ENCODE peak calls at places on chromosomes 2 and 18, in five cellular contexts. B, C, Z, H and U are unnamed samples. For H3K4me1, the result is how much of the 10 kb centered on the place peaks cover.

GRCh38 chr2:8197101-8197500 is 484.8 kb upstream of the ID2 start:
- DNase-seq in B (no peak), H (no peak), Z (no peak), C (no peak), U (no peak)

GRCh38 chr2:10864888-10865551 is 46.7 kb upstream of the KCNF1 start:
- DNase-seq in H (peak), Z (no peak), B (no peak), C (no peak), U (no peak)

GRCh38 chr18:57376503-57376902 is 24.1 kb downstream of the ST8SIA3 start:
- DNase-seq in B (no peak), C (no peak), H (no peak), Z (no peak), U (no peak)

GRCh38 chr2:191051825-191052778 is 38.1 kb upstream of the STAT1 start:
- DNase-seq in C (no peak), H (no peak), B (no peak), Z (peak), U (no peak)

GRCh38 chr2:101609434-101609833 is 88.1 kb upstream of the MAP4K4 start:
- DNase-seq in Z (no peak), H (no peak), B (no peak), C (no peak), U (no peak)

GRCh38 chr18:68298340-68298739 is 416.6 kb downstream of the TMX3 start:
- DNase-seq in B (no peak), H (no peak), Z (no peak), C (no peak), U (no peak)

GRCh38 chr2:150610670-150611279 is 123.3 kb upstream of the RND3 start:
- DNase-seq in Z (peak), C (no peak), H (no peak), B (no peak), U (no peak)

GRCh38 chr2:103960126-103960508 is 893.8 kb upstream of the POU3F3 start:
- DNase-seq in Z (no peak), H (no peak), C (no peak), B (no peak), U (no peak)

GRCh38 chr18:70195852-70196434 is 9.5 kb downstream of the RTTN start:
- DNase-seq in C (no peak), H (peak), B (no peak), Z (peak), U (peak)

GRCh38 chr2:149492923-149493322 is 94.7 kb downstream of the MMADHC start:
- DNase-seq in Z (no peak), C (no peak), H (no peak), B (no peak), U (no peak)

GRCh38 chr2:198044777-198045176 is 240.4 kb downstream of the PLCL1 start:
- DNase-seq in H (no peak), B (no peak), Z (no peak), C (no peak), U (no peak)

GRCh38 chr2:206442854-206443734 is at the start of gene ADAM23:
- DNase-seq in H (peak), C (no peak), Z (peak), B (no peak), U (peak)

GRCh38 chr18:49898421-49898820 is 85.1 kb upstream of the ACAA2 start:
- DNase-seq in H (peak), Z (peak), C (no peak), B (no peak), U (peak)

GRCh38 chr18:5868218-5868904 is 27.0 kb downstream of the TMEM200C start:
- DNase-seq in Z (peak), B (no peak), C (peak), H (peak), U (peak)

GRCh38 chr18:9296233-9297006 is 38.2 kb upstream of the TWSG1 start:
- DNase-seq in B (no peak), C (no peak), H (no peak), Z (no peak), U (no peak)

GRCh38 chr2:49770919-49771318 is 616.6 kb upstream of the FSHR start:
- DNase-seq in Z (no peak), C (no peak), B (no peak), H (peak), U (peak)

GRCh38 chr2:46009772-46010171 is 287.4 kb upstream of the EPAS1 start:
- DNase-seq in C (no peak), H (no peak), Z (peak), B (no peak), U (no peak)

GRCh38 chr2:240567137-240567871 is 980 bp upstream of the RNPEPL1 start:
- DNase-seq in C (peak), Z (peak), B (peak), H (peak), U (peak)

GRCh38 chr2:240564191-240564570 is 4.0 kb downstream of the DUSP28 start:
- DNase-seq in C (no peak), Z (no peak), B (peak), H (peak), U (no peak)

GRCh38 chr2:240566203-240567136 is 1.8 kb upstream of the RNPEPL1 start:
- DNase-seq in H (peak), B (peak), Z (peak), C (peak), U (peak)

GRCh38 chr2:240565267-240566202 is 2.7 kb upstream of the RNPEPL1 start:
- DNase-seq in C (peak), H (peak), Z (peak), B (peak), U (peak)

DNA sequence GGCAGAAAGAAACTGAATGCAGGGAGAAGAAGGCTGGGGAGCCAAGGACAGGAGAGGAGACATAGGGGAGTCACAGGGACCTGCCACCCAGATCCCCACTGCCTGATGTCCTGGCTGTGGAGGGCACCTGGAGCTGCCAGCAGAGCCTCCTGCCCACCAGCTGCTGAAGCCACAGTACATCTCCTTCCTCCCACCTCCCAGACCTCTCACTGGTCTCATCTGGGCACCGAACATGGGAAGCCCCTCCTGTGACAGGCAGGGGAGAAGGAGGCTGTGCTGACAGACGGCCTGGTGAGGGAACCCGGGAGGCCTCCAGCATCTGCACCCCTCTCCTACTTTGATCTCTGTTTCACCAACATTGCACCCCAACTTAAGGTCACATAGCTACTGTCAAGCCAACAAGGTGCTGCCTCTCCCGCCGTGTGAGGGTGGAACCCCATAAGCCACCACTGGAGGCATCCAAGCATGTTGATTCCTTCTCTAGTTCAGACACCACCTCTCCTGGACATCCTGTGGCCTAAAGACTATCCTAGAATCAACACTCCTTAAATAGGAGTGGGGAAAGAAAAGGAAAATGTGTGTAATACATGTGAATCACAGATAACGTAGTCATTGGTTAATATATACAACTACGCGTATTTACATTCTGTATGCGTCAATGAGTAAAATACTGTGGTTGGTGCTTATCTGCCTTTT is 3.6 kb upstream of the RNPEPL1 start:
- DNase-seq in B (no peak), H (peak), Z (no peak), C (no peak), U (no peak)
- H3K4me1 ChIP-seq in B (under half), H (half or more), Z (under half), C (half or more), U (half or more)

DNA sequence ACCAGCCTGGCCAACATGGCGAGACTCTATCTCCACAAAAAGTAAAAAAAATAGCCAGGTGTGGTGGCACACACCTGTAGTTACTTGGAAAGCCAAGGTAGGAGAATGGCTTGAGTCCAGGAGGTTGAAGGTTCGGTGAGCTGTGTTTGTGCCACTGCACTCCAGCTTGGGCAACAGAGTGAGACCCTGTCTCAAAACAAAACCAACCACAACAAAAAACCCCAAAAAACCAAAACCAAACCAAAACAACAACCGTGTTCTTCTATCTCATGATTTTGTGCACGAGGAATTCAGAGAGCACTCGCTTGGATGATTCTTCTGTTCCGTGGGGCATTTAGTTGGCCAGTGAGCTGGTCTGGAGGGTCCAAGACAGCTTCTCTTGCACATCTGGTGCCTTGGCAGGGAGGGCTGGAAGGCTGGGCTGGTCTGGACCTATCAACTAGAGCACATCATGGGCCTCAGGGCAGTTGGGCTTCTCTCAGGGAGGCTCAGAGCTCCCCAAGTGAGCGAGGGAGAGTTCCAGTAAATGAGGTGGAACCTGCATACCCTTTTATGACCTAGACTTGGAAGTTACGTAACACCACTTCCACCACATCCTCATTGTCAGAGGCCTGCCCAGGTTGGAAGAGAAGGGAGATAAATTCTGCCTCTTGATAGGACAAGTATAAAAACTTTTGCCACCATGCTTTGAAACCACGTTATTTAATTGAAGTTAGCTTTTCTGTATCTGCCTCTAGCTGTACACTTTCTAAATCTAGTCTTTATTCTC is 25.2 kb downstream of the SIX2 start:
- DNase-seq in C (no peak), Z (no peak), H (no peak), B (no peak), U (no peak)
- TF ChIP-seq CTCF in C (no peak), Z (no peak), H (no peak), B (no peak), U (no peak)

GRCh38 chr2:235235977-235236767 is 257.7 kb upstream of the AGAP1 start:
- DNase-seq in B (no peak), C (no peak), Z (peak), H (no peak), U (no peak)

GRCh38 chr2:235238537-235238936 is 255.3 kb upstream of the AGAP1 start:
- DNase-seq in Z (peak), B (peak), H (peak), C (peak), U (peak)

GRCh38 chr2:235232474-235233435 is 261.1 kb upstream of the AGAP1 start:
- DNase-seq in B (no peak), H (no peak), Z (no peak), C (no peak), U (no peak)

GRCh38 chr2:235230809-235231601 is 262.8 kb upstream of the AGAP1 start:
- DNase-seq in Z (peak), H (no peak), C (no peak), B (no peak), U (no peak)

DNA sequence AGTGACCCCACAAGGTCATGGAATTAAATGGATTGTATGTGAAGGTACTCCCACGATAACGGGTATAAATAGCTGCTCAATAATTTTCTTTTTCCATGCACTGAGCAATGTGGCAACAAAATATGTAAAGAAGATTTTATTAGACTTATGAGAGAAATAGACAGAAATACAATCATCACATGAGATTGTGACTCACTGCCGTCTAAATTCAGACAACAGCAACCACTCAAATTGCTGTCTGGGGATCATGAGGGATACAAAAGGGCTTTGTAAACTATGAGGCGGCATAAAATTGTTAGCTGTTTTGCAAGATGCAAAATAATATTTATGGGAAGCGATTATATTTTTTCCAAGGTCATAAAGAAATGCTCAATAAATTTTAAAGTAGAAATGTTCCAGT is 259.1 kb upstream of the AGAP1 start:
- DNase-seq in H (no peak), B (no peak), Z (no peak), C (no peak), U (no peak)
- H3K4me3 ChIP-seq in H (no peak), B (no peak), Z (no peak), C (no peak), U (no peak)

GRCh38 chr2:26557244-26557925 is 79.5 kb upstream of the OTOF start:
- DNase-seq in H (no peak), Z (no peak), C (no peak), B (peak), U (no peak)
- H3K4me1 ChIP-seq in H (under half), Z (under half), C (under half), B (under half), U (under half)

GRCh38 chr2:159131882-159132281 is 154.6 kb downstream of the WDSUB1 start:
- DNase-seq in H (no peak), Z (peak), B (no peak), C (no peak), U (no peak)

GRCh38 chr2:159134979-159135378 is 151.5 kb downstream of the WDSUB1 start:
- DNase-seq in B (no peak), H (no peak), C (no peak), Z (no peak), U (no peak)

GRCh38 chr2:159131267-159131790 is 155.2 kb downstream of the WDSUB1 start:
- DNase-seq in B (no peak), Z (no peak), C (no peak), H (no peak), U (no peak)

GRCh38 chr2:159136405-159136804 is 150.1 kb downstream of the WDSUB1 start:
- DNase-seq in B (no peak), H (no peak), C (no peak), Z (no peak), U (no peak)

DNA sequence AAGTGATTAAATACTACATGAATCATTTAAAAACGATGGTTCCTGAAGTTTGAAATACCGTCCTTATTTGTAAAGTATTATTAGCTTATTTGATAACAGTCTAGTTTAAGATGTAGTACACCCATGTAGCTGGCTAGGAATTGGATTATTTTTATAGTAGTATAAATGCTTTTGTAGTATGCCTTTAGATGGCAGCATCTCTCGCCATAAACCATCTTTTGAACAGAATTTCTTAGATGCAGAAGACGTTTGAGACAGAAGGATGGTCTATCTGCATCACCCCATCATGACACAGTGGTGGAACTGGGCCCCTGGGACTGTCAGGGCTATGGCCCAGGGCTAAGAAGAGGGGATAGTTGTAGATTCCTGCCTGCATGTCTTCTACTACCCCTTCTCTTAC is 152.7 kb downstream of the WDSUB1 start:
- DNase-seq in B (no peak), H (no peak), C (no peak), Z (no peak), U (no peak)
- TF ChIP-seq CTCF in B (no peak), H (no peak), C (no peak), Z (no peak), U (peak)

GRCh38 chr2:196328088-196328680 is 156.8 kb upstream of the STK17B start:
- DNase-seq in Z (no peak), H (no peak), B (no peak), C (no peak), U (no peak)
- H3K4me3 ChIP-seq in Z (no peak), H (no peak), B (no peak), C (no peak), U (no peak)

DNA sequence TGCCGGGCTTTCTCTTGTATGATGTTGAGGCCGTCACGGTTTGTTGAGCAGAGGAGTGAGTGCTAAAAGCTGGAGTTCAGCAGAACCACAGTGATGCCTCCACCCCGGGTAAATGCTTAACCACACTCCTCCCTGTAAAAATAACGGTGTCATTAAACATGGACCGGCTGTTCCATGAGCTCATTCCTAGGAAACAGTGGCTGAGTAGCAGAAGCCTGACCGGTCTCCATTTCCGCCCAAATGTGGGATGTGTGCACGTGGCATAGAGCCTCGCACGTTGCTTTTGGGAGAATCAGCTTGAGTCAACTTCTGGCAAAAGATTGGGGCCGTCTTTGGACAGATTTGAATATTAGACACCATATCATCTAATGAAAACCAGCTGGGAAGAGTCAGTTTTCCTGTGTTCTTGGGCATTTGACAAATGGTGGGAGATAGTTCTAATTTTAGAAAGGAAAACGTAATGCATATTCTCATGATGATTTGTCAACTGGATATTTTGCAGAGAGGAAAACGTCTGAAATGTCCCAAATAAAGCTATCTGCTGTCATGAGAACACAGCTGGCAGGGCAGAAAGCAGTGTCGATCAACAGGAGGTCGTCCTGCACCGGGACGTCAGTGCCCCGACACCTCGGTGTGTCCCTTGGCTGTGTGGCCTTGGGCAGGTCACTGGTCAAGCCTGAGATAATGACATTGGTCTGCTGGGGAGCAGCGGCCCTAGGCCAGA is 42.4 kb downstream of the LRRFIP1 start:
- DNase-seq in B (peak), Z (no peak), C (no peak), H (peak), U (peak)
- H3K4me1 ChIP-seq in B (under half), Z (under half), C (under half), H (under half), U (half or more)

GRCh38 chr2:177165103-177165583 is 47.5 kb upstream of the HNRNPA3 start:
- DNase-seq in H (peak), C (no peak), Z (peak), B (peak), U (peak)
- TF ChIP-seq CTCF in H (no peak), C (no peak), Z (no peak), B (no peak), U (no peak)

GRCh38 chr2:237864940-237865622 is 5.7 kb downstream of the RAMP1 start:
- DNase-seq in H (no peak), C (no peak), Z (no peak), B (peak), U (no peak)
- H3K4me3 ChIP-seq in H (no peak), C (no peak), Z (no peak), B (no peak), U (no peak)

DNA sequence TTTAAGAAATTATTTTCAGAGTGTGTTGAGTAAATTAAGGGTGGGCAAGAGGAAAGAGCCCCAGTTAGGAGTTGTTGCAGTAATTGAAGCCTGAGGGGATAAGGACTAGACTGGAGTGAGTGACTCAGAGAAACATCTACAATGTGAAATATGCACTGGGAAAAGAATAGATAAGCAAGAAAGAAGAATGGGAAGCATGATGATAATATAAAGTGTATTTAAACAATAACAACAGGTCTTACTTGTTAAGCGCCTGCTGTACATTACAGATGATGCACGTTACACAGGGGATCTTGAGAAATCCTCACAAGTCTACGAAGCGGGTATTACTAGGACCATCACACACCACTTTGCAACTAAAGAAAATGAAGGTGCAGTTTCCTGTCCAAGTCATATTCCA is 73.6 kb upstream of the STK17B start:
- DNase-seq in H (no peak), B (no peak), C (no peak), Z (no peak), U (no peak)
- H3K4me1 ChIP-seq in H (under half), B (under half), C (half or more), Z (under half), U (under half)